ENCODE peak calls at places on chromosomes 5 and 9, in four cellular contexts. R is testis, Q is cardiac fibroblast, K is brain microvascular endothelial cell. E is an unnamed sample.

GRCh38 chr5:164504141-164504772 is 998.8 kb downstream of the MAT2B start:
- DNase-seq in R (peak; percentile 59), Q (peak; percentile 83), K (peak; percentile 30), E (peak; percentile 1)

GRCh38 chr5:1246711-1247431 is 21.7 kb downstream of the SLC6A18 start:
- DNase-seq in R (peak; percentile 60), Q (peak; percentile 29), K (peak; percentile 4), E (peak; percentile 96)

GRCh38 chr9:138073408-138073807 is 195.8 kb downstream of the CACNA1B start:
- DNase-seq in R (peak; percentile 7), Q (no peak), K (no peak), E (peak; percentile 40)

GRCh38 chr5:139417214-139417613 is 13.3 kb upstream of the SPATA24 start:
- DNase-seq in R (no peak), Q (no peak), K (no peak), E (no peak)

GRCh38 chr5:178667109-178667508 is 40.3 kb upstream of the CLK4 start:
- DNase-seq in R (peak; percentile 33), Q (no peak), K (no peak), E (no peak)

GRCh38 chr9:72971411-72971810 is 18.6 kb upstream of the ALDH1A1 start:
- DNase-seq in R (no peak), Q (no peak), K (no peak), E (no peak)

GRCh38 chr5:137890850-137891249 is 1.6 kb downstream of the PKD2L2 start:
- DNase-seq in R (no peak), Q (no peak), K (no peak), E (no peak)

GRCh38 chr5:140295414-140295813 is 7.5 kb downstream of the PFDN1 start:
- DNase-seq in R (peak; percentile 75), Q (peak; percentile 99), K (peak; percentile 99), E (no peak)

GRCh38 chr5:68260455-68260854 is 44.9 kb downstream of the PIK3R1 start:
- DNase-seq in R (no peak), Q (peak; percentile 29), K (no peak), E (no peak)

GRCh38 chr9:18129809-18130334 is 344.1 kb upstream of the ADAMTSL1 start:
- DNase-seq in R (no peak), Q (no peak), K (no peak), E (no peak)

GRCh38 chr9:22992781-22993180 is 546.2 kb downstream of the DMRTA1 start:
- DNase-seq in R (no peak), Q (no peak), K (no peak), E (no peak)

GRCh38 chr9:70406446-70406862 is 8.0 kb downstream of the KLF9 start:
- DNase-seq in R (peak; percentile 40), Q (peak; percentile 67), K (peak; percentile 59), E (no peak)

GRCh38 chr5:2253063-2253653 is 370.4 kb upstream of the IRX4 start:
- DNase-seq in R (no peak), Q (no peak), K (no peak), E (no peak)

GRCh38 chr5:93018461-93018860 is 562.6 kb downstream of the NR2F1-AS1 start:
- DNase-seq in R (no peak), Q (peak; percentile 15), K (no peak), E (no peak)

GRCh38 chr9:135370411-135371375 is 108.9 kb upstream of the PPP1R26 start:
- DNase-seq in R (no peak), Q (peak; percentile 0), K (no peak), E (no peak)

GRCh38 chr5:169197343-169197742 is 103.6 kb downstream of the SLIT3 start:
- DNase-seq in R (peak; percentile 30), Q (peak; percentile 21), K (no peak), E (no peak)

GRCh38 chr9:9754186-9754585 is 858.6 kb downstream of the PTPRD start:
- DNase-seq in R (no peak), Q (no peak), K (no peak), E (no peak)

GRCh38 chr5:81924467-81924866 is 47.4 kb upstream of the ATG10 start:
- DNase-seq in R (peak; percentile 31), Q (no peak), K (no peak), E (no peak)

GRCh38 chr9:131409458-131409992 is 15.6 kb downstream of the PRRC2B start:
- DNase-seq in R (no peak), Q (no peak), K (no peak), E (peak; percentile 53)

GRCh38 chr9:7081065-7081600 is 323.4 kb downstream of the KDM4C start:
- DNase-seq in R (no peak), Q (no peak), K (no peak), E (no peak)

GRCh38 chr9:36029765-36030528 is 6.8 kb upstream of the RECK start:
- DNase-seq in R (no peak), Q (peak; percentile 98), K (peak; percentile 83), E (no peak)

GRCh38 chr9:103397868-103398600 is 402.9 kb downstream of the CYLC2 start:
- DNase-seq in R (peak; percentile 73), Q (peak; percentile 83), K (peak; percentile 76), E (peak; percentile 8)

GRCh38 chr9:131098391-131099087 is 2.2 kb downstream of the AIF1L start:
- DNase-seq in R (no peak), Q (no peak), K (no peak), E (peak; percentile 75)

GRCh38 chr9:126856326-126856877 is 4.0 kb upstream of the ZBTB34 start:
- DNase-seq in R (no peak), Q (no peak), K (no peak), E (peak; percentile 60)

GRCh38 chr5:28766565-28767158 is 1728.3 kb upstream of the CDH9 start:
- DNase-seq in R (no peak), Q (peak; percentile 62), K (peak; percentile 36), E (peak; percentile 2)

GRCh38 chr5:175347027-175347426 is 97.0 kb downstream of the DRD1 start:
- DNase-seq in R (no peak), Q (no peak), K (no peak), E (peak; percentile 26)

GRCh38 chr5:67549263-67549551 is 352.6 kb upstream of the CD180 start:
- DNase-seq in R (no peak), Q (no peak), K (no peak), E (no peak)

DNA sequence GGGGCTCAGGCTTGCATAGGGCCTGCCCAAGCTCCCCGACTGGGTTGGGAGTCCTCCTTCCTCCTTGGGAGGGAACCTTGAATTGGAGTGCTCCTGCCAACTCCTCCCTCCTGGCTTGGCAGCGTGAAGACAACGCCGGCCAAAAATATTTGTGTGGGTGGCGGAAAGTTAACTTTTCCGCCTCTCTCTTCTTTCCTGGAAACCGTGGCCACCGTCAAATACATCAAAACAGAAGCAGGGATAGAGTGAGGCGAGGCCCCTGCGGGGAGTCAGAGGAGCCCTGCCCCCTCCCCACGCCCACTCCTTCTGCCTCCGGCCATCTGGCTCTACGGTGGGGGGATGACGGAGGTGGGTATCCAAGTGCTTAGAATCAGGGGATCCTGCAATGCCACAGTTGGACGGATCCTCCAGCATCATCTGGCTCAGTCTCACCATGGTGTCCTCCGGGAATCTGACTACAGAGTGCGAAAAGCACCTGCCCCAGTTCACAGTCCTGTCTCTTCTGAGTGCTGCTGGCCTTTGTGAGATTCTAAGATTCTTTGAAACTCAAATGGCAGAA is 25.2 kb upstream of the SYNPO start:
- DNase-seq in R (peak; percentile 58), Q (peak; percentile 43), K (peak; percentile 59), E (peak; percentile 74)
- H3K4me3 ChIP-seq in R (no peak overlapping the region), Q (no peak overlapping the region), K (no peak overlapping the region), E (no peak overlapping the region)

GRCh38 chr5:135537271-135537670 is 1.5 kb upstream of the NEUROG1 start:
- DNase-seq in R (no peak), Q (no peak), K (no peak), E (no peak)

GRCh38 chr5:135535420-135535819 is 344 bp downstream of the NEUROG1 start:
- DNase-seq in R (no peak), Q (peak; percentile 6), K (no peak), E (peak; percentile 80)

GRCh38 chr5:135534609-135535419 is 950 bp downstream of the NEUROG1 start:
- DNase-seq in R (no peak), Q (no peak), K (no peak), E (peak; percentile 92)

GRCh38 chr5:135537745-135538144 is 2.0 kb upstream of the NEUROG1 start:
- DNase-seq in R (no peak), Q (no peak), K (no peak), E (no peak)

GRCh38 chr5:135535820-135536801 is at the start of gene NEUROG1:
- DNase-seq in R (no peak), Q (no peak), K (no peak), E (peak; percentile 96)
- H3K4me3 ChIP-seq in R (peak within 1 kb of the TSS; percentile 41), Q (no peak within 1 kb of the TSS), K (no peak within 1 kb of the TSS), E (peak within 1 kb of the TSS; percentile 26)

DNA sequence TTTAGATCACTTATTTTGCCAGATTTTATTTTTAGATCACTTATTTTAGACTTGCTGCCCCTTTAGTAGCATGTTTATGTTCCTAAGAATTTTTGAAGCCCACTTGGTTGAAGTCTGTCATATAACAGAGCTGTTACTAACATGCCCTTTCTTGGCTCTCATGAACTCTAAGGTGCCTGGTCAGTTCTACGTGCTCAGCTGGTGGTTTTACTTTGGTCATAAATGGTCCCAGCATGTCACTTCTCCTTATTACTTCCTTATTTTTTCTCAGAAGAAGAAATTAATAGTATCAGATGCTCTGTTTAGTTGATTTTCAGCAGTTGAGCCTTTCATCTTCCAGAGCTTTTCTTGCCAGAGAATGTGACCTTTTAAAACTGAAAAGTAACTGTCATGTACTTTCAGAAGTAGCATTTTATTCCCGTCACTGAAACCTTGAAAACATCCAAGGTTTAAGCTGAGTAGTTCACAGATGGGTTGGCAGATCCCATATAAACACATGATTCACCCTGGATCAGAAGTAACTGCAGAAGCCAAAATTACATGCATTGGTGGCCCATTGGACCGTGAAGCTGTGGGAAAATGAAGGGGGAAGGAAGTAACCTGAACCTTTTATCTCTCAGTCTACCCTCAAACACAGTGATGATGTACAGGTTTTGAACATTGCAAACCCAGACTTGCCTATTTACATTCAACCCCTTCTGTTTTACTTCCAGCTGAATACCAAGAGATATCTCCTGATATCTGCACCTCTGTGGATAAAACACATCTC is 50.5 kb downstream of the HACD4 start:
- DNase-seq in R (no peak), Q (peak; percentile 60), K (peak; percentile 54), E (no peak)
- H3K4me3 ChIP-seq in R (no peak overlapping the region), Q (no peak overlapping the region), K (no peak overlapping the region), E (no peak overlapping the region)

GRCh38 chr9:120894404-120895226 is 17.6 kb upstream of the PHF19 start:
- DNase-seq in R (peak; percentile 41), Q (no peak), K (no peak), E (peak; percentile 64)
- H3K4me3 ChIP-seq in R (peak overlapping the region; percentile 27), Q (no peak overlapping the region), K (peak overlapping the region; percentile 17), E (no peak overlapping the region)

GRCh38 chr5:59380350-59380951 is 513.1 kb downstream of the PDE4D start:
- DNase-seq in R (no peak), Q (peak; percentile 85), K (peak; percentile 86), E (no peak)
- H3K4me3 ChIP-seq in R (no peak overlapping the region), Q (no peak overlapping the region), K (no peak overlapping the region), E (no peak overlapping the region)

DNA sequence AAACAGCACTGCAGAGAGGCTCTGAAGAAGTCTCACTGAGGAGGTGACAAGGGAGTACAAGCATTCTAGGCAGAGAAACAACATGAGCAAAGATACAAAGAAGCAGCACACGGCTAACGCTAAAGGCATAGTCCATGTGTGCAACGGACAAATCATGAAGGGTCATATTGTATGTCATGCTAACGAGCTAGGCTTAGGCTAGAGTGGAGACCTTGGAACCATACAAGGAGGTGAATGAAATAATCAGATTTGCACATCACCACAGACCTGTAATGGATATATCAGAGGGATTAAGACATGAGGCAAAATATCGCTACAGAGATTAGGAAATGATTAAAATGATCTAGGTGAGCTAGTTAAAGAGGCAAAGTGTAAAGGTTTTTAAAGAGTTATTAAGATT is 145.6 kb downstream of the NFIB start:
- DNase-seq in R (no peak), Q (no peak), K (no peak), E (no peak)
- H3K4me3 ChIP-seq in R (no peak overlapping the region), Q (no peak overlapping the region), K (no peak overlapping the region), E (no peak overlapping the region)

E was measured in H7.